ENCODE peak calls at places on chromosomes 5 and 9, in four cellular contexts. T is A549, J is colonic mucosa, B is tibial artery. P is an unnamed sample.

GRCh38 chr5:82802954-82803353 is 274.2 kb downstream of the TMEM167A start:
- DNase-seq in T (no peak), J (no peak), B (no peak), P (no peak)

GRCh38 chr5:38347040-38347763 is 88.8 kb downstream of the EGFLAM start:
- DNase-seq in T (peak; percentile 9), J (no peak), B (no peak), P (no peak)

GRCh38 chr9:108049026-108049591 is 559.5 kb upstream of the KLF4 start:
- DNase-seq in T (peak; percentile 38), J (peak; percentile 38), B (no peak), P (no peak)

GRCh38 chr5:135065306-135066265 is 31.6 kb upstream of the PITX1 start:
- DNase-seq in T (no peak), J (no peak), B (no peak), P (no peak)

GRCh38 chr9:95981741-95982390 is 106.4 kb downstream of the ERCC6L2 start:
- DNase-seq in T (no peak), J (no peak), B (no peak), P (no peak)

GRCh38 chr5:148238395-148238794 is at the start of gene MARCOL:
- DNase-seq in T (no peak), J (no peak), B (no peak), P (no peak)

GRCh38 chr9:98099346-98099745 is 19.7 kb downstream of the TRIM14 start:
- DNase-seq in T (no peak), J (no peak), B (no peak), P (no peak)

GRCh38 chr5:115815693-115816225 is 700 bp downstream of the CDO1 start:
- DNase-seq in T (no peak), J (no peak), B (peak; percentile 39), P (no peak)

GRCh38 chr5:1783214-1783551 is 16.5 kb downstream of the MRPL36 start:
- DNase-seq in T (no peak), J (no peak), B (no peak), P (no peak)

GRCh38 chr9:37678789-37679273 is 28.1 kb downstream of the FRMPD1 start:
- DNase-seq in T (no peak), J (no peak), B (no peak), P (no peak)

GRCh38 chr5:179244051-179244450 is 101.2 kb downstream of the ADAMTS2 start:
- DNase-seq in T (no peak), J (no peak), B (no peak), P (no peak)

GRCh38 chr5:140794594-140795258 is at the start of gene PCDHA2:
- DNase-seq in T (peak; percentile 13), J (no peak), B (no peak), P (no peak)

GRCh38 chr9:117400131-117400530 is 14.7 kb downstream of the ASTN2 start:
- DNase-seq in T (no peak), J (no peak), B (no peak), P (no peak)

GRCh38 chr9:98132806-98133631 is 14.0 kb upstream of the TRIM14 start:
- DNase-seq in T (no peak), J (no peak), B (no peak), P (no peak)

GRCh38 chr5:56615750-56616149 is 199.6 kb upstream of the MAP3K1 start:
- DNase-seq in T (no peak), J (no peak), B (peak; percentile 26), P (no peak)

GRCh38 chr5:30572279-30572678 is 621.2 kb upstream of the CDH6 start:
- DNase-seq in T (no peak), J (no peak), B (no peak), P (no peak)

DNA sequence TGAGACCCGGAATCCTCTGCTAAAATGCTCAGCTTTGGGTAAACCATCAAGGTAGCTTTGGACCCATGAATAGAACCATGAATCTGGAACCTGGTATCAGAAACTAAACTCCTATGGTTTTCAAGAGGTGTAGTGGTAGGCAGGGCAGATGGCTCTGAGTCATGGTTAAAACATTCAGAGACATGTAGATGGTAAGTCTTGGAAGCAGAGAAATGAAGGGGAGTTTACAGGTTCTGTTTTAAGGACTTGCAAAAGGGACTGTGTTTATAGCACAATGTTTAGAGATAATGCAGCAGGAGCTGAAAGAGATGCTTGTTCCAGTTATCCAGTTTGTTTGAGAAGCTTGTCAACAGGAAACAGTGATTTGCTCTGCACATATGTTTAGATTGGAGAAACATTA is 36.0 kb upstream of the FBN2 start:
- DNase-seq in T (no peak), J (no peak), B (no peak), P (no peak)
- H3K4me3 ChIP-seq in T (no peak overlapping the region), J (no peak overlapping the region), B (no peak overlapping the region), P (no peak overlapping the region)

GRCh38 chr5:149389552-149390495 is 10.7 kb upstream of the IL17B start:
- DNase-seq in T (no peak), J (no peak), B (no peak), P (no peak)
- H3K4me1 ChIP-seq in T (no peaks in the 10 kb centered on the region), J (no peaks in the 10 kb centered on the region), B (no peaks in the 10 kb centered on the region), P (no peaks in the 10 kb centered on the region)

GRCh38 chr5:157828031-157828948 is 30.7 kb downstream of the CLINT1 start:
- DNase-seq in T (no peak), J (no peak), B (no peak), P (no peak)
- TF ChIP-seq CTCF in T (no peak), J (no peak), B (no peak), P (no peak)

DNA sequence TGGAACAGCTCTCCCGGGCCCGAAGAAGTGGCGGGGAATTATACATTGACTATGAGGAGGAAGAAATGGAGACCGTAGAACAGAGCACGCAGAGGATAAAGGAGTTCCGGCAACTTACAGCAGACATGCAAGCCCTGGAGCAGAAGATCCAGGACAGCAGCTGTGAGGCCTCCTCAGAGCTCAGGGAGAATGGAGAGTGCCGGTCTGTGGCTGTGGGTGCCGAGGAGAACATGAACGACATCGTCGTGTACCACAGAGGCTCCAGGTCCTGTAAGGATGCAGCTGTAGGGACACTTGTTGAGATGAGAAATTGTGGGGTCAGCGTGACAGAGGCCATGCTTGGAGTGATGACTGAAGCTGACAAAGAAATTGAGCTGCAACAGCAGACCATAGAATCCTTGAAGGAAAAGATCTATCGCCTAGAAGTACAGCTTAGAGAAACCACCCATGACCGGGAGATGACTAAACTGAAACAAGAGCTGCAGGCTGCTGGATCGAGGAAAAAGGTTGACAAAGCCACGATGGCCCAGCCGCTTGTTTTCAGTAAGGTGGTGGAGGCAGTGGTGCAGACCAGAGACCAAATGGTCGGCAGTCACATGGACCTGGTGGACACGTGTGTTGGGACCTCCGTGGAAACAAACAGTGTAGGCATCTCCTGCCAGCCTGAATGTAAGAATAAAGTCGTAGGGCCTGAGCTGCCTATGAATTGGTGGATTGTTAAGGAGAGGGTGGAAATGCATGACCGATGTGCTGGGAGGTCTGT is 129.6 kb upstream of the DMRT1 start:
- DNase-seq in T (no peak), J (no peak), B (no peak), P (no peak)
- H3K4me3 ChIP-seq in T (no peak overlapping the region), J (no peak overlapping the region), B (peak overlapping the region; percentile 34), P (no peak overlapping the region)

DNA sequence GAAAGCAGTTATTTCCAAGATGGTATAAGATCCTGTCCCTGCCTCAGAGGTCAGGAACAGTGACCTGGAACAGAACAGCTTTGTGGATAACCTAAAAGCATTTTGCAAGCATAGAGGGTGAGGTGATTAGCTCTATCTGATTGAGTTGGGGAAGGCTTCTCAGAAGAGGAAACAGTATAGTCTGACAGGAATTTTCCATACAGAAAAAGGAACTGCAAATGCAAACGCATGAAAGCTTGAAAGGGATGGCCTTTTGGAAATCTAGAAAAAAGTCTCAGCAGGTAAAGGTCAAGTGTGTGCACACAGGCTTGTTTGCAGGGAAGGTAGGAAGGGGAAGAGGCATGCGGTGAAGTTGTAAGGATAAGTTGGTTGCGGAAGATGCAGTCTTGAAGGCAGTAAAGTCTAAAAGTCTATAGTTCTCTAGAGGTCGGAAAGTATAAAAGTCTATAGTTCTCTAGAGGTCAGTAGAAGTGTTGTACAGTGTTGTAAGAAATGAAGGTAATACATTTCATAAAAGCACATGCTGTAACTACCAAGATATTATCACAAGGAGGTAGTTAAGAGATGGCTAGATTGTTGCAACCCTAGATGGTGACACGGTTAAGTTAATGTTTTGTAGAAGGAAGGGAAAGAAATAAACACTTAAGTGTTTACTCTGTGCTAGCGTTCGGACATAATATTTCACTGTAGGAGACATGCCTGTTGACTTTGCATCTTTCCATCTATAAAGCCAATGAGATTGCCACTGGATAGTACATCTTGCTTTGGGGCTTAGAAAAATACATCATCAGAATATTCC is 16.7 kb upstream of the HSPB3 start:
- DNase-seq in T (no peak), J (no peak), B (no peak), P (no peak)
- H3K4me1 ChIP-seq in T (peaks cover 25% of the 10 kb centered on the region), J (no peaks in the 10 kb centered on the region), B (no peaks in the 10 kb centered on the region), P (peaks cover 7% of the 10 kb centered on the region)

DNA sequence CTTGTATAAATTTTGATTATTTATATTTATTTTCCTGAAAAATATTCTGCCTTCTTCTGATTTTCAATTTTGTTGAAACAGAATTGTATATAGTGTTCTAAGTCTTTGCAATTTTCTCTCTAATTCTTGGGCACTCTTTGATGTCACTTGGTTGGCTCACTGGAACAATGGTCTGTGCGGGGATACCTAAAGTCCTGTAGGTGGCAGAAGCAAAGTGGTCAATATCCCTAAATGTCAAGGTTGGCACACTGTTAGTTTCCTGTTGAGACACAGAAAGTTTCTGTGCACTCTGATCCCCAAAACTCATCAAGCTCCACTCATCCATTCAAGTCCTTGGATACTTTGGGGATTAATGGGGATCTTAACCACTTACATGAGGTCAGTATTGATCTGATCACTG is 480.8 kb upstream of the CCNG1 start:
- DNase-seq in T (no peak), J (no peak), B (no peak), P (no peak)
- TF ChIP-seq CTCF in T (no peak), J (no peak), B (no peak), P (no peak)

DNA sequence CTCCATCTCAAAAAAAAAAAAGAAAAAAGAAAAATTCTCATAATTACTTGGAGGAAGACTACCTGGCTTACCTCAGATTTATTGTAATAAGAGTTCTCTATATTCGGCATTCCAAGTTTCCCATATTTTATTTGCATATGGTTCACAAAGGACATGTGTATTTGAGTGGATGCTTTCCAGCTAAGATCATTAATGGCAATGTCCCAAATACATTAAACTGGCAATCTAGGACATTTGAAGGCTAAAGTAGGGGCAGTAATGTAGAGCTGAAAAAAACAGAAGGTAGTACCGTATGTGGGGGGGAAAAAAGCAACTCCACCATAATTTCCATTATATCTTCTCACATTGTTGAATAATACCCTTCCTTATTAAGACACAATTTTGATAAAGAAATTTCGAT is 4.9 kb downstream of the TUT7 start:
- DNase-seq in T (no peak), J (no peak), B (no peak), P (no peak)
- H3K4me3 ChIP-seq in T (no peak overlapping the region), J (no peak overlapping the region), B (no peak overlapping the region), P (no peak overlapping the region)

GRCh38 chr9:109922617-109923260 is 142.7 kb downstream of the PALM2AKAP2 start:
- DNase-seq in T (no peak), J (no peak), B (no peak), P (no peak)

GRCh38 chr9:109926321-109926959 is 146.4 kb downstream of the PALM2AKAP2 start:
- DNase-seq in T (no peak), J (no peak), B (peak; percentile 30), P (no peak)

GRCh38 chr9:109925810-109926209 is 145.8 kb downstream of the PALM2AKAP2 start:
- DNase-seq in T (no peak), J (no peak), B (no peak), P (no peak)

GRCh38 chr9:109923826-109924225 is 143.8 kb downstream of the PALM2AKAP2 start:
- DNase-seq in T (no peak), J (no peak), B (no peak), P (no peak)

DNA sequence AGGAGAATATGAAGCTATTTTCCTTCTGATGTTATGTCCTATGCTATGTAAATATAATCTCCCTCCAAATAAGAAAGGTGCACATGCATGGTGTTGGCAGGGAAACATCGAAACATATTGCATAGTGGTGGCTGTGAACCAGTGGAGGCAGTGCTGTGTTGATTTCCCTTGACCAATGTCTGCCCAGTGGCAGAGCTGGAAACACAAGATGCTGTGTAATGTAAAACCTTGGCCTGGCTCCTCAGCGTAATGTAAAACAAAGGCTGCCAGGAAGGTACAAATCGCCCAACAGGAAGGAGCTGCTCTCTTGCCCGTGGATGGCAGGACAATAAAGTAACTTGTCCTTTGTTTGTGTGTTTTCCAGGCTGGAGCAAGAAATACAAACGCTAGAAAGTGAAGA is 143.4 kb downstream of the PALM2AKAP2 start:
- DNase-seq in T (no peak), J (no peak), B (no peak), P (no peak)
- H3K4me1 ChIP-seq in T (no peaks in the 10 kb centered on the region), J (no peaks in the 10 kb centered on the region), B (no peaks in the 10 kb centered on the region), P (no peaks in the 10 kb centered on the region)